ENCODE peak calls at places on chromosomes 2 and 18, in four cellular contexts. A is mammary epithelial cell, X is H9, C is transverse colon. N is an unnamed sample.

GRCh38 chr2:237429761-237430160 is 15.8 kb upstream of the COL6A3 start:
- DNase-seq in A (no peak), C (no peak), X (no peak), N (no peak)

GRCh38 chr2:46097714-46098480 is 199.3 kb upstream of the EPAS1 start:
- DNase-seq in A (peak; percentile 92), C (peak; percentile 76), X (no peak), N (no peak)

GRCh38 chr18:13137041-13137938 is 81.3 kb upstream of the LDLRAD4 start:
- DNase-seq in C (peak; percentile 45), A (no peak), X (no peak), N (no peak)

GRCh38 chr18:62543021-62543420 is 20.2 kb downstream of the ZCCHC2 start:
- DNase-seq in X (no peak), A (no peak), C (no peak), N (no peak)

GRCh38 chr2:86556508-86556907 is 6.7 kb downstream of the CHMP3 start:
- DNase-seq in X (no peak), A (no peak), C (no peak), N (no peak)

GRCh38 chr2:127422631-127423475 is 4.6 kb downstream of the PROC start:
- DNase-seq in C (peak; percentile 45), X (peak; percentile 79), A (no peak), N (peak; percentile 25)

GRCh38 chr2:174606336-174606735 is 8.7 kb upstream of the WIPF1 start:
- DNase-seq in A (peak; percentile 51), C (no peak), X (no peak), N (peak; percentile 23)

GRCh38 chr2:152676461-152676860 is 40.8 kb downstream of the PRPF40A start:
- DNase-seq in A (no peak), C (no peak), X (no peak), N (no peak)

GRCh38 chr18:69469444-69469919 is 68.8 kb downstream of the DOK6 start:
- DNase-seq in X (peak; percentile 63), A (no peak), C (no peak), N (no peak)

GRCh38 chr2:16006537-16007166 is 66.3 kb downstream of the MYCN start:
- DNase-seq in X (no peak), A (no peak), C (peak; percentile 25), N (no peak)

GRCh38 chr2:178070824-178071223 is 1.8 kb downstream of the PDE11A start:
- DNase-seq in X (no peak), C (no peak), A (no peak), N (no peak)

GRCh38 chr2:178075006-178075326 is 2.4 kb upstream of the PDE11A start:
- DNase-seq in C (no peak), A (no peak), X (no peak), N (no peak)

GRCh38 chr2:178074123-178075005 is 1.8 kb upstream of the PDE11A start:
- DNase-seq in C (no peak), A (peak; percentile 33), X (no peak), N (no peak)

GRCh38 chr2:178072000-178072382 is 586 bp downstream of the PDE11A start:
- DNase-seq in X (no peak), A (no peak), C (no peak), N (no peak)

DNA sequence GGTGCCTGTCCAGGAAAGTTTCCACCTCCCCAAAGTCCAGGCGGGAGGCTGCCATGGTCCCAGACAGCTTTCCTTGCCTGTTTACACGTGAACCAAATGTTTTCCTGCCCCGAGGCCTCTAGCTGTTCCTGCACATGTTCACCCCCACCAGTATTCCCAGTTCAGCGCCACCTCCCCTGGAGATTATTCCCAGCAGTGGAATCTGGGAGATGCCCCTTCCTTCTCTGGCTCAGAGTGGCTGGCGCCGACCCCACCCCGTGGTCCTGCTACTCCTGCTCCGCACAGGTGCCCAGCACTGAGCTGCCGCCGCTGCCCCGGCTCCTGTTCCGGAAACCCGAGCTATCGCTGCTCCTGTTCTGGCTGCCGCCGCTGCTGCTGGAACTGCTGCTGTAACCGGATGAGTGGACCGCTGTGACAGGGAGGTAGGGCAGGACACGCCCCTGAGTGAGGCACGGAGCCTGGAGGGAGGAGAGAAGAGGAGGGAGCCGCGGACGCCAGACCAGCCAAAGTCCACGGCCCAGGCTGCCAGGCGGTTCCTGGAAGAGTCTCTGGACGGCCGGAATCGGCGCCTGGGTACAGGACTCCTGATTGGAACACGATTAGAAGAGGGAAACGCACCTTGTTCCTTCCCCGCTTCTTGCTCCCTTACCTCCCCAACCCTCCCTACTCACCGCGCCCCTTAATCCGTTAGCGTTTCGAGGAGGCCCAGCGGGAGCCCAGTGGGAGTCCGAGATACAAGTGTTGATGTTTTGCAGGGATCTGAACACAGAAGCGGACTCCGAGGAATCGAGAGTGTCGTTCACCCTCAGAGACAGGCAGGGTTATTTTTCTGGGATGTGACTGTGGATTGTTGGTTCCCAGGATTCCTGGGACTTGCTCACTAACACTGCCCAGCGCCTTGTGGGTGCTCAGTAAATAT is at the start of gene PDE11A:
- DNase-seq in C (peak; percentile 92), X (peak; percentile 94), A (peak; percentile 80), N (no peak)
- H3K27ac ChIP-seq in C (peak within 1 kb of the TSS; percentile 81), X (no peak within 1 kb of the TSS), A (peak within 1 kb of the TSS; percentile 2), N (no peak within 1 kb of the TSS)

GRCh38 chr18:80179857-80180558 is 67.3 kb downstream of the PARD6G start:
- DNase-seq in X (no peak), A (peak; percentile 84), C (peak; percentile 14), N (no peak)
- H3K27ac ChIP-seq in X (no peak overlapping the region), A (peak overlapping the region; percentile 68), C (no peak overlapping the region), N (no peak overlapping the region)

DNA sequence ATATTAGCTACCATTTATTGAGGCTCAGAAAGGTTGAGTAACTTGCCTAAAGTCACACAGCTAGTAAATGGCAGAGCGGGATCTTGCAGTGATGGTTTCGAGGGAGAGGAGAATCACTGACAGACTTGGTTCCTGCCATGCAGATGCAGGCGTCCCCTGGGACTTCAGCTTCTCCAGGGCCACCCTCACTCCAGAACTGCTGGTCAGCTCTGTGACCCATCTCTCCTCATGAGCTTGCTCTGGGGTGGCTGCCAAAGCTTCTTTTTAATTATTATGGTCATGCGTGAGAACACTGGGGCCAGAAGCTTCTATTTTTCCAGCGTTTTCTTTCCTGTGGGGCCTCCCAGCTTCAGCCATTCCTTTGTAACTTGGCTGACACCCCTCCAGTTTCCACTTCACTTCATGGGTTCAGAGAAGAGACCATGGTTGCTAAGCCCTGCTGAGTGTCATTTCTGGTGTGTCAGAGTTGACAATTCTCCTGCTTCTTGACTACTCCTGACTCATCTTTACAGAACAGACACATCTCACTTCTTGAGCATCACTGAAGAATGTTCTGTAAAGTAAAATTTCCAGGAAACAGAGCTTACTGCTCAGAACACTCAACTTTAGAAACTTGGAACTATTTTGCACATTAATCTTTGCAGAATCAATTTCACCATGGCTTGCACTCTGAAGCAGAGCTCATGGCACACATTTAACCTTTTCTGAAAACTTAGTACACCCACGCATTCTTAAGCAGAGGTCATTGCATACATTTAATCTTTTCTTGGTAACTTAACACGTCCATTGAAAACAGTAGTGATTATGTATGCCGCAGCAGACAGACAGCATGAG is 70.4 kb downstream of the IL1R2 start:
- DNase-seq in X (no peak), C (no peak), A (no peak), N (no peak)
- H3K27ac ChIP-seq in X (no peak overlapping the region), C (peak overlapping the region; percentile 93), A (no peak overlapping the region), N (no peak overlapping the region)

DNA sequence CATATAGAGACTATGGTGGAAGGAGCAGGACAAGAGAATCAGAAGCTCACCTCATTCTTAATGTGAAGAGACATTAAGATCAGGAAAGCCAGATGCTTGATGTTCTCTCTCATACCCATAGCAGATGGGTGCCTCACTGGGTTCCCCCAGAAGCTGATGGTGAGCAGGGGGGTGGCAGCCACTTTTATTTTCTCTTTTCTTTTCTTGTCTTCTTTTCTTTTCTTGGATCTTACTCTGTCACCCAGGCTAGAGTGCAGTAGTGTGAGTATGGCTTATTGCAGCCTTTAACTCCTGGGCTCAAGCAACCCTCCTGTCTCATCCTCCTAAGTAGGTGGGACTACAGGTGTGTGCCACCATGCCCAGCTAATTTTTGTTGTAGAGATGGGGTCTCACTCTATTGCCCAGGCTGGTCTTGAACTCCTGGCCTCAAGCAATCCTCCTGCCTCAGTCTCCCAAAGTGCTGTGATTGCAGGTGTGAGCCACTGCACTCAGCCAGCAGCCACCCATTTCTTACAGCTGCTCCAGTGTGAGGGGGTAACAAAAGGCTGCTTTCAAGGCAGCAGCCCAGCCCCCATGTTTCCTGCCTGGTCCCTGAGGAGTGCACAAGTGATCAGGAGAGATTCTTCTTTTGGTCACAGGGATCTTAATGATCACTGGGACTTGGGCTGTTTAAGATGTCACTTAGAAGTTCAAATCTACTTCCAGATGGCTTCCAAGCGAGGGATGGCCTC is 15.1 kb upstream of the CXCR4 start:
- DNase-seq in X (no peak), C (no peak), A (no peak), N (no peak)
- H3K27ac ChIP-seq in X (no peak overlapping the region), C (peak overlapping the region; percentile 42), A (no peak overlapping the region), N (peak overlapping the region; percentile 99)

GRCh38 chr2:6337123-6337830 is 528.4 kb downstream of the CMPK2 start:
- DNase-seq in A (no peak), X (no peak), C (no peak), N (no peak)

GRCh38 chr2:6343076-6343475 is 522.6 kb downstream of the CMPK2 start:
- DNase-seq in C (no peak), A (no peak), X (no peak), N (no peak)

GRCh38 chr2:6342273-6342920 is 523.3 kb downstream of the CMPK2 start:
- DNase-seq in X (no peak), A (no peak), C (no peak), N (no peak)

DNA sequence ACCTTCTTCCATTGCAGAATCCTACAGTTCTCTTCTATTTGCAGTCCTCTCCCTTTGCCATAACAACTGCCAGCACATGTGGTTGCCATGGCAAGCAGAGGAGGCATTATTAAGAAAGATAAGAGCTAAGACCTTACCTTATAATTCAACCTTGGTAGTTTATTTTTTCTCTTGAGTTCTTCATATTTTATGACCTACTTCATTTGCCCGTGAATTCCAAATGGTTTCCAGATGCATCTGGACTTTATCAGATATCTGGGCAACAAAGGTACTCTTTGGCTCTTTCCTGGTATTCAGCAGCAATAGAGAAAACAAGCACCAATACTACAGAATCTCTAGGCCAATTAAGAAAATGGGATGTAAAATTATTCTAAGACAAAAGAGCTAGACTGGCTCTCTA is 524.0 kb downstream of the CMPK2 start:
- DNase-seq in X (no peak), A (no peak), C (no peak), N (no peak)
- H3K27ac ChIP-seq in X (no peak overlapping the region), A (no peak overlapping the region), C (no peak overlapping the region), N (no peak overlapping the region)

GRCh38 chr2:191818725-191819333 is 28.1 kb downstream of the CAVIN2 start:
- DNase-seq in A (no peak), X (no peak), C (no peak), N (no peak)
- H3K27ac ChIP-seq in A (no peak overlapping the region), X (no peak overlapping the region), C (no peak overlapping the region), N (no peak overlapping the region)